ENCODE peak calls at places on chromosomes 12 and 14, in eight cellular contexts. F is GM23338, Q is prostate gland, D is transverse colon, O is endothelial cell of umbilical vein, S is suprapubic skin, H is breast epithelium, M is upper lobe of left lung. T is an unnamed sample.

GRCh38 chr14:33956640-33957039 is 5.8 kb upstream of the EGLN3 start:
- DNase-seq in F (no peak), Q (no peak), D (no peak), O (no peak), S (no peak), H (no peak), M (no peak), T (no peak)

GRCh38 chr12:6915023-6915788 is 826 bp downstream of the ENO2 start:
- DNase-seq in F (peak), Q (no peak), D (no peak), O (no peak), S (no peak), H (no peak), M (no peak), T (no peak)

GRCh38 chr12:8702159-8702558 is 4.4 kb downstream of the RIMKLB start:
- DNase-seq in F (no peak), Q (no peak), D (no peak), O (no peak), S (no peak), H (no peak), M (no peak), T (no peak)

GRCh38 chr12:104957388-104958008 is 592 bp downstream of the SLC41A2 start:
- DNase-seq in F (peak), Q (no peak), D (peak), O (peak), S (peak), H (no peak), M (no peak), T (no peak)

GRCh38 chr12:132315951-132316350 is 13.4 kb downstream of the GALNT9 start:
- DNase-seq in F (no peak), Q (no peak), D (no peak), O (no peak), S (no peak), H (no peak), M (peak), T (no peak)

GRCh38 chr14:33569844-33570716 is 380.8 kb downstream of the EGLN3 start:
- DNase-seq in F (no peak), Q (no peak), D (no peak), O (peak), S (no peak), H (no peak), M (no peak), T (no peak)

GRCh38 chr14:53190938-53191337 is 37.8 kb upstream of the DDHD1 start:
- DNase-seq in F (no peak), Q (no peak), D (no peak), O (no peak), S (no peak), H (no peak), M (no peak), T (no peak)

GRCh38 chr14:77275855-77276153 is 4.8 kb upstream of the NGB start:
- DNase-seq in F (no peak), Q (no peak), D (no peak), O (no peak), S (no peak), H (no peak), M (no peak), T (no peak)

GRCh38 chr12:48008950-48009349 is 4.7 kb upstream of the COL2A1 start:
- DNase-seq in F (no peak), Q (no peak), D (no peak), O (no peak), S (no peak), H (no peak), M (no peak), T (no peak)

GRCh38 chr14:53473480-53473879 is 320.4 kb upstream of the DDHD1 start:
- DNase-seq in F (no peak), Q (no peak), D (no peak), O (no peak), S (no peak), H (no peak), M (no peak), T (no peak)

GRCh38 chr14:22391908-22392307 is 197.1 kb downstream of the DAD1 start:
- DNase-seq in F (peak), Q (peak), D (peak), O (peak), S (no peak), H (no peak), M (no peak), T (no peak)

GRCh38 chr12:34605510-34605887 is 583.2 kb downstream of the ALG10 start:
- DNase-seq in F (no peak), Q (no peak), D (no peak), O (no peak), S (peak), H (no peak), M (peak), T (peak)

GRCh38 chr12:116547955-116548471 is 11.2 kb upstream of the MAP1LC3B2 start:
- DNase-seq in F (peak), Q (no peak), D (no peak), O (no peak), S (no peak), H (no peak), M (no peak), T (no peak)

GRCh38 chr12:126295652-126296051 is 1230.4 kb downstream of the AACS start:
- DNase-seq in F (no peak), Q (no peak), D (no peak), O (no peak), S (no peak), H (no peak), M (no peak), T (no peak)

GRCh38 chr12:5745251-5745888 is 199.7 kb downstream of the ANO2 start:
- DNase-seq in F (peak), Q (peak), D (peak), O (peak), S (no peak), H (no peak), M (no peak), T (peak)

GRCh38 chr14:66425402-66425801 is 60.8 kb upstream of the CCDC196 start:
- DNase-seq in F (no peak), Q (no peak), D (no peak), O (no peak), S (no peak), H (no peak), M (no peak), T (no peak)

GRCh38 chr14:102942069-102942468 is 19.6 kb downstream of the AMN start:
- DNase-seq in F (no peak), Q (no peak), D (no peak), O (no peak), S (no peak), H (no peak), M (peak), T (no peak)

GRCh38 chr14:103735022-103735421 is 19.4 kb downstream of the ZFYVE21 start:
- DNase-seq in F (no peak), Q (no peak), D (no peak), O (peak), S (peak), H (no peak), M (no peak), T (no peak)

GRCh38 chr12:109804820-109805761 is 28.1 kb downstream of the TRPV4 start:
- DNase-seq in F (peak), Q (peak), D (peak), O (peak), S (peak), H (peak), M (no peak), T (no peak)

GRCh38 chr12:74412607-74413230 is 124.9 kb upstream of the ATXN7L3B start:
- DNase-seq in F (peak), Q (no peak), D (no peak), O (peak), S (no peak), H (no peak), M (no peak), T (no peak)

GRCh38 chr12:48618541-48618940 is 48.7 kb upstream of the LALBA start:
- DNase-seq in F (peak), Q (peak), D (peak), O (peak), S (peak), H (peak), M (no peak), T (peak)

GRCh38 chr14:100078997-100079561 is 13.9 kb downstream of the EVL start:
- DNase-seq in F (peak), Q (no peak), D (peak), O (peak), S (no peak), H (no peak), M (no peak), T (peak)
- TF ChIP-seq POLR2AphosphoS5 in F (no peak), Q (no peak), D (no peak), O (no peak), S (no peak), H (no peak), M (no peak), T (no peak)

GRCh38 chr14:105203701-105204100 is 22.6 kb upstream of the NUDT14 start:
- DNase-seq in F (no peak), Q (no peak), D (no peak), O (no peak), S (no peak), H (no peak), M (peak), T (no peak)

GRCh38 chr14:105204206-105204930 is 23.3 kb upstream of the NUDT14 start:
- DNase-seq in F (no peak), Q (no peak), D (peak), O (no peak), S (no peak), H (no peak), M (peak), T (no peak)

GRCh38 chr14:105201156-105201927 is 20.2 kb upstream of the NUDT14 start:
- DNase-seq in F (peak), Q (no peak), D (no peak), O (no peak), S (no peak), H (no peak), M (peak), T (no peak)

GRCh38 chr14:105201928-105202513 is 20.9 kb upstream of the NUDT14 start:
- DNase-seq in F (no peak), Q (no peak), D (no peak), O (no peak), S (no peak), H (no peak), M (peak), T (no peak)

GRCh38 chr14:105203057-105203494 is 22.0 kb upstream of the NUDT14 start:
- DNase-seq in F (peak), Q (peak), D (peak), O (peak), S (peak), H (peak), M (peak), T (no peak)
- TF ChIP-seq POLR2AphosphoS5 in F (no peak), Q (peak), D (no peak), O (peak), S (no peak), H (no peak), M (no peak), T (no peak)

GRCh38 chr12:107328442-107329133 is 235.2 kb upstream of the CRY1 start:
- DNase-seq in F (no peak), Q (no peak), D (no peak), O (peak), S (no peak), H (no peak), M (no peak), T (no peak)
- TF ChIP-seq POLR2AphosphoS5 in F (no peak), Q (no peak), D (no peak), O (no peak), S (no peak), H (no peak), M (no peak), T (no peak)

GRCh38 chr12:123363385-123363742 is 1.3 kb downstream of the SBNO1 start:
- DNase-seq in F (no peak), Q (no peak), D (no peak), O (no peak), S (no peak), H (no peak), M (no peak), T (no peak)

GRCh38 chr12:123365141-123365917 is 682 bp upstream of the SBNO1 start:
- DNase-seq in F (peak), Q (peak), D (peak), O (peak), S (peak), H (peak), M (peak), T (peak)

GRCh38 chr12:123367511-123367910 is 2.9 kb upstream of the SBNO1 start:
- DNase-seq in F (no peak), Q (no peak), D (no peak), O (no peak), S (no peak), H (no peak), M (no peak), T (no peak)

GRCh38 chr12:123364532-123365140 is at the start of gene SBNO1:
- DNase-seq in F (peak), Q (peak), D (peak), O (no peak), S (peak), H (peak), M (peak), T (peak)

DNA sequence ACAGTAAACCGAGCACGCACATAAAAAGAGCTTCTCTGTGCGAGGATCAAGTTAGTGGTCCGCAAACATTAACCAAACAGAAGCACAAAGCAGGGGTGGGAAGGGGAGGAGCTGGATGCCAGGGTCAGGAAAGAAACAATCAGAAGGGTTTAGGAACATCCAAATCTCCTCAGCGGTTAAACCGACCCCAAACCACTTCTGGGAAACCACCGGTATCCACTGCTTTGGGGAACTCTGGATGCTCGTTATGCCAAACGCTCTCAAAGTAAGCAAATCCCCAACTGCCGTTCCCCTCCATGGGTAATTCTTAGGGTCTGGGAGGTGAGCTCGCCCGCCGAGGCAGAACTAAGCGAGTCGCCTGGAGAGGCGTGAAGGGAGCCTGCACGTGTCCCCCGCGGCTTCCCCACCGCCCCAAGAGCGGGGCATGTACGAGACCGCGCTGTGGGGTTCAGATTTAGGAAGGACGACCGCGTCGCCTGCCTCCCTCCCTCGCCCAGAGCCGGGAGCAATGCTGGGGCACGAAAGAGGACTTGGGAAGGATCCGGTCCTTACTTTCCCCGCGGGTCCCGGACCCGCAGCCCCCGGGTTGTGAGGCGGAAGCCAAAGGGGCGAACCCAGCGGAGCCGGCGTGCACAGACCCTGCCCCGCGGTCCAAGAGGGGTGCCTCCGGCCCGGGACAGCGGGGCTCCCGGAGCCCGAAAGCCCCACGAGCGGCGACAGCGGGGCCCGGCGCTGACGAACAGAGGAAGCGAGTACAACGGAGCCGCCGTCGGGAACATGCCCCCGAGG is 710 bp downstream of the SBNO1 start:
- DNase-seq in F (peak), Q (no peak), D (peak), O (peak), S (peak), H (no peak), M (peak), T (no peak)
- TF ChIP-seq POLR2AphosphoS5 in F (no peak), Q (no peak), D (no peak), O (no peak), S (no peak), H (no peak), M (no peak), T (no peak)

T was measured in esophagus muscularis mucosa.